ENCODE peak calls at places on chromosomes 16 and 17, in nine cellular contexts. N is posterior vena cava; S is amniotic stem cell; T is NCI-H774; G is ACHN; E is fibroblast of lung; Z is T-cell; J is Peyer's patch; D is central memory CD4-positive, alpha-beta T cell. A is an unnamed sample.

GRCh38 chr17:42311240-42312034 is 23.1 kb downstream of the STAT5A start:
- DNase-seq in N (peak), S (peak), T (no peak), G (no peak), E (peak), Z (no peak), J (peak), D (no peak), A (peak)

GRCh38 chr16:21088646-21089538 is 61.8 kb downstream of the DNAH3 start:
- DNase-seq in N (no peak), S (no peak), T (no peak), G (peak), E (peak), Z (no peak), J (no peak), D (no peak), A (no peak)

GRCh38 chr16:928526-928925 is 42.3 kb downstream of the LMF1 start:
- DNase-seq in N (no peak), S (no peak), T (no peak), G (no peak), E (no peak), Z (no peak), J (no peak), D (no peak), A (no peak)

GRCh38 chr16:89906141-89907025 is 12.3 kb upstream of the MC1R start:
- DNase-seq in N (no peak), S (no peak), T (no peak), G (no peak), E (no peak), Z (no peak), J (no peak), D (no peak), A (no peak)

GRCh38 chr17:63446218-63446980 is at the start of gene CYB561:
- DNase-seq in N (peak), S (no peak), T (peak), G (peak), E (peak), Z (peak), J (peak), D (peak), A (peak)

GRCh38 chr17:49640556-49640955 is 37.3 kb downstream of the SPOP start:
- DNase-seq in N (no peak), S (no peak), T (no peak), G (no peak), E (no peak), Z (no peak), J (no peak), D (no peak), A (no peak)

GRCh38 chr16:70695351-70696070 is 9.7 kb upstream of the MTSS2 start:
- DNase-seq in N (no peak), S (no peak), T (no peak), G (peak), E (no peak), Z (peak), J (no peak), D (no peak), A (peak)

GRCh38 chr16:15573274-15573895 is 69.6 kb downstream of the MARF1 start:
- DNase-seq in N (peak), S (no peak), T (no peak), G (peak), E (no peak), Z (no peak), J (no peak), D (no peak), A (no peak)

GRCh38 chr16:30977502-30977901 is 7.5 kb upstream of the HSD3B7 start:
- DNase-seq in N (no peak), S (no peak), T (no peak), G (peak), E (no peak), Z (no peak), J (no peak), D (no peak), A (no peak)

GRCh38 chr17:80856863-80857488 is 134.7 kb upstream of the CHMP6 start:
- DNase-seq in N (peak), S (no peak), T (no peak), G (peak), E (no peak), Z (no peak), J (no peak), D (no peak), A (no peak)

GRCh38 chr16:67528222-67528869 is at the start of gene RIPOR1:
- DNase-seq in N (no peak), S (no peak), T (no peak), G (peak), E (no peak), Z (peak), J (peak), D (peak), A (no peak)

GRCh38 chr17:3981455-3981854 is 17.2 kb upstream of the ATP2A3 start:
- DNase-seq in N (no peak), S (no peak), T (no peak), G (no peak), E (no peak), Z (no peak), J (no peak), D (no peak), A (no peak)

GRCh38 chr16:66695935-66696668 is 441 bp downstream of the CMTM4 start:
- DNase-seq in N (peak), S (no peak), T (no peak), G (peak), E (no peak), Z (no peak), J (no peak), D (no peak), A (no peak)

GRCh38 chr16:51095114-51095872 is 55.8 kb downstream of the SALL1 start:
- DNase-seq in N (no peak), S (no peak), T (no peak), G (no peak), E (no peak), Z (no peak), J (no peak), D (no peak), A (no peak)

GRCh38 chr17:50491510-50491909 is 12.8 kb downstream of the RSAD1 start:
- DNase-seq in N (no peak), S (no peak), T (no peak), G (no peak), E (no peak), Z (no peak), J (no peak), D (no peak), A (no peak)

GRCh38 chr16:3484328-3485096 is 10.8 kb downstream of the C16orf90 start:
- DNase-seq in N (peak), S (no peak), T (no peak), G (no peak), E (no peak), Z (no peak), J (no peak), D (no peak), A (no peak)

A was measured in NCI-H2107.